ENCODE peak calls at places on chromosomes 16 and 17, in ten cellular contexts. A is astrocyte of the spinal cord; H is GM06990; R is progenitor cell of endocrine pancreas; Q is cardiac fibroblast; E is CD8-positive, alpha-beta T cell; V is mesothelial cell of epicardium; G is ovary; K is WTC11; Z is K562. N is an unnamed sample.

GRCh38 chr17:17590141-17590735 is 1.3 kb downstream of the PEMT start:
- DNase-seq in A (no peak), Q (no peak), E (no peak), G (no peak), K (no peak), Z (no peak), H (no peak), R (no peak), V (no peak), N (no peak)

GRCh38 chr17:50514936-50515702 is 6.9 kb downstream of the MYCBPAP start:
- DNase-seq in A (peak), Q (peak), G (peak), H (no peak), V (no peak), Z (no peak), E (no peak), K (no peak), R (no peak), N (no peak)

GRCh38 chr17:32912218-32912897 is 15.6 kb upstream of the TMEM98 start:
- DNase-seq in A (peak), V (no peak), G (peak), Z (peak), E (no peak), Q (peak), R (peak), H (no peak), K (peak), N (no peak)

GRCh38 chr16:74521691-74522090 is 85.2 kb downstream of the GLG1 start:
- DNase-seq in E (no peak), Q (peak), H (no peak), G (no peak), K (no peak), A (peak), Z (no peak), V (no peak), R (no peak), N (no peak)

GRCh38 chr16:47507701-47508100 is 46.6 kb downstream of the PHKB start:
- DNase-seq in G (no peak), E (no peak), K (no peak), V (no peak), Z (no peak), A (no peak), R (no peak), H (no peak), Q (no peak), N (no peak)

GRCh38 chr17:38715216-38715943 is 10.3 kb downstream of the MLLT6 start:
- DNase-seq in E (no peak), Z (no peak), H (no peak), Q (no peak), V (no peak), R (no peak), K (no peak), G (no peak), A (no peak), N (no peak)

GRCh38 chr17:15973016-15973415 is 26.5 kb downstream of the ZSWIM7 start:
- DNase-seq in R (no peak), E (no peak), Q (no peak), Z (no peak), V (no peak), K (no peak), G (no peak), H (no peak), A (no peak), N (no peak)

GRCh38 chr16:69241911-69242310 is 54.9 kb downstream of the SNTB2 start:
- DNase-seq in E (no peak), Z (no peak), R (no peak), Q (no peak), A (no peak), K (no peak), G (no peak), V (no peak), H (no peak), N (no peak)

GRCh38 chr16:55297062-55297909 is 26.7 kb upstream of the IRX6 start:
- DNase-seq in E (no peak), V (no peak), A (peak), R (no peak), H (no peak), K (no peak), Z (no peak), G (no peak), Q (no peak), N (no peak)

GRCh38 chr16:3454093-3454492 is 10.6 kb downstream of the NAA60 start:
- DNase-seq in Z (no peak), R (no peak), E (no peak), Q (no peak), K (no peak), A (no peak), H (no peak), G (no peak), V (no peak), N (no peak)

GRCh38 chr17:42289863-42290165 is 1.5 kb downstream of the STAT5A start:
- DNase-seq in Z (no peak), R (no peak), E (no peak), G (peak), A (no peak), K (no peak), V (no peak), H (no peak), Q (no peak), N (no peak)

GRCh38 chr17:77451271-77451893 is 310.6 kb downstream of the SEC14L1 start:
- DNase-seq in E (peak), K (peak), V (peak), G (peak), A (peak), Z (peak), Q (peak), R (peak), H (peak), N (no peak)

GRCh38 chr17:74875970-74876593 is 3.3 kb upstream of the FDXR start:
- DNase-seq in Z (peak), E (no peak), G (no peak), Q (no peak), K (no peak), V (no peak), R (no peak), H (no peak), A (no peak), N (no peak)

GRCh38 chr17:58960068-58960467 is 146.6 kb downstream of the TRIM37 start:
- DNase-seq in V (no peak), Q (peak), E (no peak), G (no peak), K (no peak), H (peak), Z (peak), R (no peak), A (peak), N (no peak)

GRCh38 chr17:75588546-75589016 is 981 bp downstream of the MYO15B start:
- DNase-seq in Z (no peak), V (no peak), H (no peak), G (no peak), Q (no peak), A (no peak), E (no peak), K (peak), R (no peak), N (no peak)

GRCh38 chr17:38660097-38661026 is 14.4 kb downstream of the EPOP start:
- DNase-seq in R (no peak), Q (no peak), Z (no peak), H (no peak), V (no peak), E (no peak), K (no peak), G (no peak), A (no peak), N (no peak)

GRCh38 chr17:82105882-82106696 is 8.1 kb upstream of the FASN start:
- DNase-seq in A (peak), H (peak), G (peak), R (peak), E (peak), K (peak), Z (peak), Q (peak), V (no peak), N (no peak)

GRCh38 chr17:49290690-49291326 is 60.2 kb upstream of the PHOSPHO1 start:
- DNase-seq in V (no peak), A (peak), K (no peak), R (no peak), Z (peak), E (no peak), H (no peak), G (no peak), Q (peak), N (no peak)

GRCh38 chr16:60261425-60261824 is 1527.3 kb upstream of the GOT2 start:
- DNase-seq in G (no peak), E (no peak), Z (no peak), A (no peak), K (no peak), Q (no peak), H (no peak), V (no peak), R (no peak), N (no peak)

GRCh38 chr17:47813077-47813476 is 8.5 kb downstream of the OSBPL7 start:
- DNase-seq in Q (no peak), H (no peak), R (no peak), K (peak), A (no peak), G (no peak), V (no peak), E (no peak), Z (no peak), N (no peak)

GRCh38 chr17:79777844-79778503 is at the start of gene CBX2:
- DNase-seq in Q (peak), Z (peak), R (peak), G (peak), H (peak), V (peak), K (peak), A (peak), E (peak), N (no peak)

GRCh38 chr17:79776378-79777165 is 1.4 kb upstream of the CBX2 start:
- DNase-seq in G (no peak), R (no peak), Z (no peak), A (no peak), H (no peak), E (no peak), Q (no peak), V (no peak), K (no peak), N (no peak)

GRCh38 chr17:79775635-79776034 is 2.3 kb upstream of the CBX2 start:
- DNase-seq in R (no peak), E (no peak), A (no peak), K (no peak), Q (no peak), Z (no peak), H (no peak), V (no peak), G (no peak), N (no peak)

GRCh38 chr17:79778504-79779087 is 648 bp downstream of the CBX2 start:
- DNase-seq in A (no peak), H (no peak), E (no peak), G (peak), Z (peak), K (peak), Q (no peak), R (no peak), V (no peak), N (no peak)

DNA sequence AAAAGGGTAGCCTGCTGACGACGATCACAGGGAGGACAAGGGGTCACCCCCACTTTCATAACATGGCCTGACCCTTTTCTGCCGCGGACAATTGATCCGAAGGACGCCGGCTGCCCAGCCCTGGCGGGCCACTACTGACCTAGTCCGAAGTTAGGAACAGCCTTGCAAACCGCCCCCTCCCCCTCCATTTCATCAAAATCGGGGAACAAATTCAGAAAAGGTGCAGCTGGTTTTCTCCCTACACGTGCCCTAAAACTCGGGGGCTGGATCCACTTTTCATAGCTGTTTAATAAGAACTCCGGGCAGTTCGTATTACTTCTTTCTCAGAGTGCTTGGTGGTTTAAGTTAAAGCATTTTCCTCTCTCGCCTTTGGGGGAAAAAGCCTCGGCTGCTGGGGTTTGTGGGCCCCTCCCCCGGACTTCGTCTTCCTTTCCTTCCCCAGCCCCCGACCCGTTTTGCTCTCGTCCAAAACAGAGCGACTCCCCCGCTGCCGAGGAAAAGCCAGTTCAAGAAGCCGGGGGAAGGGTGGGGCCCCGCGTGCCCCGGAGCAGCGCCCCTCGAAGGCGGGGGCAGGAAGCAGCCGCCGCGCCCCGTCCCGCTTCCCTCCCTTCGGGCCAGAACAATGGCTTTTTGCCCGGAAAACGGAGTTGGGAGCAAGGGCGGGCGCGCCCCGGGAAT is 643 bp upstream of the CBX2 start:
- DNase-seq in Q (peak), R (peak), V (no peak), K (peak), E (peak), A (no peak), G (peak), Z (peak), H (peak), N (no peak)
- TF ChIP-seq CTCF in Q (peak), R (peak), V (no peak), K (no peak), E (no peak), A (peak), G (no peak), Z (peak), H (peak), N (no peak)

DNA sequence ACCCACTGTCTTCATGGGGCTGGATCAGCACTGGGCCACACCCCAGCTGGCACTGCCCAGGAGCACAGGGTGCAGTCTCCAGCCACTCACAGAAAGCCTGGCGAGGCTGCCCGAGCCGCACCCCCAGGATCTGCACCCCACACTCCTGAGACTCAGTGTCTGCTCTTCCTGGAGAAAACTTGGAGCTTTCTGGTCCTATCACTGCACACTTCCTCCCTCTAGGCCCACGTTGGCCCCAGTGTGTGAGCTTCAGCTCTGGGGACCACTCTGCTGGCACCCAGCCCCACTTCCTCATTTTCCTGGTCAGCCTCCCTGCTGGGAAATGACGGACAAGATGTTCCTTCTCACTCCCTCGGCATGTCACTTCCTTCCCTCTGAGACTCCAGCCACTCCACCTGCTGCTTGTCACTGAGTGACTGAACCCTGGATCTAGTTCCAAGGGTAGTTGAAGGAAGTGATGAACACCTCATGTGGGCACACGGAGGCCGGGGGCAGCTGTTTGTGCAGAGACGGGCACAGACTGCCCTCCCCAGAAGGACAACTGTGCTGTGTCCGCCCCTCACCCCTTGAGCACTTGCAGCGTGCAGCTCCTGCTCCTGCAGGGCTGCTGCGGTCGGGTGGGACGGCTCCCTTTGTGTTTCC is 29.0 kb downstream of the ZC3H18 start:
- DNase-seq in Q (no peak), G (no peak), R (no peak), E (no peak), Z (no peak), K (no peak), A (peak), V (no peak), H (no peak), N (no peak)
- TF ChIP-seq CTCF in Q (no peak), G (no peak), R (no peak), E (no peak), Z (no peak), K (no peak), A (no peak), V (no peak), H (no peak), N (no peak)

GRCh38 chr16:23082161-23082788 is 67.0 kb downstream of the USP31 start:
- DNase-seq in K (no peak), G (no peak), E (no peak), V (no peak), Q (peak), R (no peak), A (no peak), Z (no peak), H (no peak), N (no peak)

GRCh38 chr16:23080747-23081146 is 68.5 kb downstream of the USP31 start:
- DNase-seq in Q (no peak), K (no peak), V (no peak), H (no peak), Z (no peak), A (no peak), G (no peak), E (no peak), R (no peak), N (no peak)

GRCh38 chr16:23080329-23080728 is 68.9 kb downstream of the USP31 start:
- DNase-seq in Z (peak), H (no peak), V (no peak), K (no peak), Q (no peak), G (no peak), R (no peak), E (no peak), A (no peak), N (no peak)

GRCh38 chr16:23079683-23080221 is 69.5 kb downstream of the USP31 start:
- DNase-seq in Z (no peak), A (peak), E (no peak), V (no peak), K (no peak), G (no peak), Q (no peak), R (no peak), H (no peak), N (no peak)

DNA sequence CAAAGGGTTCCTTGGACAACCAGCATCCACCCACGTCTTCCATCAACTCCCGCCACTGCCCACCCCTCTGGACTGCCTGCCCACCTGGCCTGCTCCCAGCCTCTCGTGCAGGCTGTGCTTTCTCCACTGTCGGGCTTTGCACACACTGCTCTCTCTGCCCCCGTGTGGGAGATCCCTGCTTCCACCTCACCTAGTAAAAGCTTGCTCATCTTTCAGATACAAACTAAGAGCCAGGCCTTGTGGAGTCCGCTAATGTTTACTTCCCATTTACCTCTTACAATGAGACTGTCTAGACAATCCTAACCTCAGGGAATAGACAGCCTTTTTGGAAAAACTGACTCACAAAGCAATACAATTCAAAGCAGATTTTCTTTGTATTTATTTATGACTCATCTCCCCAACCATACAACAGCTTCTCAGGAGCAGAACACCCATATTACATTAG is 67.6 kb downstream of the USP31 start:
- DNase-seq in E (no peak), H (no peak), R (no peak), G (no peak), Z (no peak), V (no peak), K (no peak), A (peak), Q (peak), N (no peak)
- TF ChIP-seq CTCF in E (no peak), H (no peak), R (no peak), G (no peak), Z (no peak), V (no peak), K (no peak), A (peak), Q (peak), N (no peak)

GRCh38 chr16:10180771-10181163 is 1.5 kb downstream of the GRIN2A start:
- DNase-seq in Z (peak), G (peak), R (peak), Q (peak), K (peak), H (peak), A (no peak), V (peak), E (no peak), N (no peak)
- TF ChIP-seq CTCF in Z (peak), G (no peak), R (peak), Q (peak), K (peak), H (peak), A (peak), V (peak), E (no peak), N (no peak)